ENCODE peak calls at places on chromosomes 4 and X, in five cellular contexts. One of them, this sample, is unnamed.

GRCh38 chrX:40922307-40922706 is 162.9 kb upstream of the USP9X start:
- DNase-seq in GM23338: peak
- DNase-seq in suprapubic skin: no peak
- DNase-seq in substantia nigra: no peak
- DNase-seq in activated CD4-positive, CD25-positive, alpha-beta regulatory T cell treated with anti-CD3 and anti-CD28 coated beads, Interleukin-2, amount 50 U/mL, for 72 hours: no peak
- DNase-seq in this sample: no peak

GRCh38 chrX:148043456-148043855 is 62.3 kb downstream of the FMR1NB start:
- DNase-seq in activated CD4-positive, CD25-positive, alpha-beta regulatory T cell treated with anti-CD3 and anti-CD28 coated beads, Interleukin-2, amount 50 U/mL, for 72 hours: no peak
- DNase-seq in suprapubic skin: no peak
- DNase-seq in GM23338: no peak
- DNase-seq in substantia nigra: no peak
- DNase-seq in this sample: no peak

GRCh38 chr4:89249313-89249712 is 58.3 kb downstream of the GPRIN3 start:
- DNase-seq in substantia nigra: no peak
- DNase-seq in GM23338: no peak
- DNase-seq in activated CD4-positive, CD25-positive, alpha-beta regulatory T cell treated with anti-CD3 and anti-CD28 coated beads, Interleukin-2, amount 50 U/mL, for 72 hours: no peak
- DNase-seq in suprapubic skin: no peak
- DNase-seq in this sample: no peak

GRCh38 chr4:137039369-137039768 is 492.9 kb downstream of the PCDH18 start:
- DNase-seq in GM23338: no peak
- DNase-seq in activated CD4-positive, CD25-positive, alpha-beta regulatory T cell treated with anti-CD3 and anti-CD28 coated beads, Interleukin-2, amount 50 U/mL, for 72 hours: no peak
- DNase-seq in suprapubic skin: no peak
- DNase-seq in substantia nigra: no peak
- DNase-seq in this sample: no peak

GRCh38 chr4:138671606-138672084 is 343.9 kb upstream of the NOCT start:
- DNase-seq in substantia nigra: no peak
- DNase-seq in activated CD4-positive, CD25-positive, alpha-beta regulatory T cell treated with anti-CD3 and anti-CD28 coated beads, Interleukin-2, amount 50 U/mL, for 72 hours: no peak
- DNase-seq in GM23338: no peak
- DNase-seq in suprapubic skin: no peak
- DNase-seq in this sample: no peak

GRCh38 chr4:160485071-160485687 is 1382.3 kb downstream of the RAPGEF2 start:
- DNase-seq in GM23338: no peak
- DNase-seq in suprapubic skin: no peak
- DNase-seq in substantia nigra: no peak
- DNase-seq in activated CD4-positive, CD25-positive, alpha-beta regulatory T cell treated with anti-CD3 and anti-CD28 coated beads, Interleukin-2, amount 50 U/mL, for 72 hours: no peak
- DNase-seq in this sample: no peak

GRCh38 chrX:39900788-39901170 is 197.0 kb downstream of the BCOR start:
- DNase-seq in activated CD4-positive, CD25-positive, alpha-beta regulatory T cell treated with anti-CD3 and anti-CD28 coated beads, Interleukin-2, amount 50 U/mL, for 72 hours: no peak
- DNase-seq in GM23338: peak
- DNase-seq in substantia nigra: no peak
- DNase-seq in suprapubic skin: no peak
- DNase-seq in this sample: no peak

GRCh38 chr4:26105372-26105771 is 191.4 kb downstream of the SMIM20 start:
- DNase-seq in activated CD4-positive, CD25-positive, alpha-beta regulatory T cell treated with anti-CD3 and anti-CD28 coated beads, Interleukin-2, amount 50 U/mL, for 72 hours: no peak
- DNase-seq in suprapubic skin: no peak
- DNase-seq in GM23338: no peak
- DNase-seq in substantia nigra: no peak
- DNase-seq in this sample: no peak

GRCh38 chr4:108644237-108644636 is 6.2 kb upstream of the OSTC start:
- DNase-seq in substantia nigra: no peak
- DNase-seq in suprapubic skin: no peak
- DNase-seq in activated CD4-positive, CD25-positive, alpha-beta regulatory T cell treated with anti-CD3 and anti-CD28 coated beads, Interleukin-2, amount 50 U/mL, for 72 hours: no peak
- DNase-seq in GM23338: no peak
- DNase-seq in this sample: no peak

GRCh38 chr4:169619518-169619957 is 840 bp upstream of the CLCN3 start:
- DNase-seq in suprapubic skin: no peak
- DNase-seq in substantia nigra: no peak
- DNase-seq in GM23338: peak
- DNase-seq in activated CD4-positive, CD25-positive, alpha-beta regulatory T cell treated with anti-CD3 and anti-CD28 coated beads, Interleukin-2, amount 50 U/mL, for 72 hours: peak
- DNase-seq in this sample: peak

GRCh38 chr4:148196168-148196567 is 246.0 kb downstream of the NR3C2 start:
- DNase-seq in activated CD4-positive, CD25-positive, alpha-beta regulatory T cell treated with anti-CD3 and anti-CD28 coated beads, Interleukin-2, amount 50 U/mL, for 72 hours: no peak
- DNase-seq in suprapubic skin: no peak
- DNase-seq in substantia nigra: no peak
- DNase-seq in GM23338: no peak
- DNase-seq in this sample: no peak

GRCh38 chrX:45667666-45668065 is 467.0 kb upstream of the DIPK2B start:
- DNase-seq in GM23338: no peak
- DNase-seq in substantia nigra: no peak
- DNase-seq in activated CD4-positive, CD25-positive, alpha-beta regulatory T cell treated with anti-CD3 and anti-CD28 coated beads, Interleukin-2, amount 50 U/mL, for 72 hours: no peak
- DNase-seq in suprapubic skin: no peak
- DNase-seq in this sample: no peak

GRCh38 chr4:173642509-173642908 is 112.5 kb upstream of the HAND2 start:
- DNase-seq in GM23338: peak
- DNase-seq in suprapubic skin: no peak
- DNase-seq in activated CD4-positive, CD25-positive, alpha-beta regulatory T cell treated with anti-CD3 and anti-CD28 coated beads, Interleukin-2, amount 50 U/mL, for 72 hours: no peak
- DNase-seq in substantia nigra: no peak
- DNase-seq in this sample: no peak

GRCh38 chrX:121010218-121010617 is 24.7 kb upstream of the CT47A1 start:
- DNase-seq in substantia nigra: no peak
- DNase-seq in suprapubic skin: no peak
- DNase-seq in GM23338: no peak
- DNase-seq in activated CD4-positive, CD25-positive, alpha-beta regulatory T cell treated with anti-CD3 and anti-CD28 coated beads, Interleukin-2, amount 50 U/mL, for 72 hours: no peak
- DNase-seq in this sample: no peak

This sample was measured in activated B cell treated with CpG ODN at 0.5 μM for 24 hours.